ENCODE peak calls at places on chromosome 1, in eight cellular contexts. One of them, this sample, is unnamed. For H3K9me3, the result is how much of the 10 kb centered on the place peaks cover.

GRCh38 chr1:147840909-147841308 is 61.7 kb upstream of the GJA8 start:
- DNase-seq in heart left ventricle: no peak
- DNase-seq in tibial nerve: no peak
- DNase-seq in GM12878: no peak
- DNase-seq in IMR-90: peak
- DNase-seq in suprapubic skin: no peak
- DNase-seq in K562: peak
- DNase-seq in A549: peak
- DNase-seq in this sample: no peak

GRCh38 chr1:176374967-176375569 is 87.9 kb upstream of the PAPPA2 start:
- DNase-seq in heart left ventricle: peak
- DNase-seq in tibial nerve: peak
- DNase-seq in GM12878: no peak
- DNase-seq in IMR-90: peak
- DNase-seq in suprapubic skin: peak
- DNase-seq in K562: peak
- DNase-seq in A549: peak
- DNase-seq in this sample: peak

GRCh38 chr1:101181930-101182329 is 54.9 kb upstream of the S1PR1 start:
- DNase-seq in heart left ventricle: no peak
- DNase-seq in tibial nerve: no peak
- DNase-seq in GM12878: no peak
- DNase-seq in IMR-90: peak
- DNase-seq in suprapubic skin: no peak
- DNase-seq in K562: no peak
- DNase-seq in A549: no peak
- DNase-seq in this sample: no peak

GRCh38 chr1:71861022-71861421 is 421.3 kb downstream of the NEGR1 start:
- DNase-seq in heart left ventricle: no peak
- DNase-seq in tibial nerve: no peak
- DNase-seq in GM12878: no peak
- DNase-seq in IMR-90: peak
- DNase-seq in suprapubic skin: no peak
- DNase-seq in K562: no peak
- DNase-seq in A549: no peak
- DNase-seq in this sample: no peak

GRCh38 chr1:202244841-202245261 is 51.3 kb downstream of the LGR6 start:
- DNase-seq in heart left ventricle: no peak
- DNase-seq in tibial nerve: no peak
- DNase-seq in GM12878: no peak
- DNase-seq in IMR-90: no peak
- DNase-seq in suprapubic skin: peak
- DNase-seq in K562: no peak
- DNase-seq in A549: no peak
- DNase-seq in this sample: no peak

GRCh38 chr1:6868371-6869001 is 83.2 kb downstream of the CAMTA1 start:
- DNase-seq in heart left ventricle: no peak
- DNase-seq in tibial nerve: no peak
- DNase-seq in GM12878: no peak
- DNase-seq in IMR-90: no peak
- DNase-seq in suprapubic skin: no peak
- DNase-seq in K562: no peak
- DNase-seq in A549: no peak
- DNase-seq in this sample: no peak

GRCh38 chr1:38962113-38962512 is 20.5 kb upstream of the RHBDL2 start:
- DNase-seq in heart left ventricle: no peak
- DNase-seq in tibial nerve: no peak
- DNase-seq in GM12878: no peak
- DNase-seq in IMR-90: peak
- DNase-seq in suprapubic skin: no peak
- DNase-seq in K562: no peak
- DNase-seq in A549: peak
- DNase-seq in this sample: no peak

GRCh38 chr1:54850737-54851136 is 36.3 kb downstream of the DHCR24 start:
- DNase-seq in heart left ventricle: no peak
- DNase-seq in tibial nerve: peak
- DNase-seq in GM12878: no peak
- DNase-seq in IMR-90: peak
- DNase-seq in suprapubic skin: no peak
- DNase-seq in K562: no peak
- DNase-seq in A549: no peak
- DNase-seq in this sample: no peak

GRCh38 chr1:4176841-4177240 is 276.8 kb upstream of the C1orf174 start:
- DNase-seq in heart left ventricle: no peak
- DNase-seq in tibial nerve: no peak
- DNase-seq in GM12878: no peak
- DNase-seq in IMR-90: no peak
- DNase-seq in suprapubic skin: peak
- DNase-seq in K562: no peak
- DNase-seq in A549: no peak
- DNase-seq in this sample: no peak

GRCh38 chr1:4178501-4178900 is 278.4 kb upstream of the C1orf174 start:
- DNase-seq in heart left ventricle: no peak
- DNase-seq in tibial nerve: no peak
- DNase-seq in GM12878: no peak
- DNase-seq in IMR-90: no peak
- DNase-seq in suprapubic skin: peak
- DNase-seq in K562: no peak
- DNase-seq in A549: no peak
- DNase-seq in this sample: no peak

GRCh38 chr1:4175566-4176405 is 275.7 kb upstream of the C1orf174 start:
- DNase-seq in heart left ventricle: no peak
- DNase-seq in tibial nerve: no peak
- DNase-seq in GM12878: no peak
- DNase-seq in IMR-90: no peak
- DNase-seq in suprapubic skin: peak
- DNase-seq in K562: no peak
- DNase-seq in A549: no peak
- DNase-seq in this sample: no peak

GRCh38 chr1:4180066-4180735 is 280.1 kb upstream of the C1orf174 start:
- DNase-seq in heart left ventricle: no peak
- DNase-seq in tibial nerve: no peak
- DNase-seq in GM12878: no peak
- DNase-seq in IMR-90: no peak
- DNase-seq in suprapubic skin: peak
- DNase-seq in K562: no peak
- DNase-seq in A549: no peak
- DNase-seq in this sample: no peak

DNA sequence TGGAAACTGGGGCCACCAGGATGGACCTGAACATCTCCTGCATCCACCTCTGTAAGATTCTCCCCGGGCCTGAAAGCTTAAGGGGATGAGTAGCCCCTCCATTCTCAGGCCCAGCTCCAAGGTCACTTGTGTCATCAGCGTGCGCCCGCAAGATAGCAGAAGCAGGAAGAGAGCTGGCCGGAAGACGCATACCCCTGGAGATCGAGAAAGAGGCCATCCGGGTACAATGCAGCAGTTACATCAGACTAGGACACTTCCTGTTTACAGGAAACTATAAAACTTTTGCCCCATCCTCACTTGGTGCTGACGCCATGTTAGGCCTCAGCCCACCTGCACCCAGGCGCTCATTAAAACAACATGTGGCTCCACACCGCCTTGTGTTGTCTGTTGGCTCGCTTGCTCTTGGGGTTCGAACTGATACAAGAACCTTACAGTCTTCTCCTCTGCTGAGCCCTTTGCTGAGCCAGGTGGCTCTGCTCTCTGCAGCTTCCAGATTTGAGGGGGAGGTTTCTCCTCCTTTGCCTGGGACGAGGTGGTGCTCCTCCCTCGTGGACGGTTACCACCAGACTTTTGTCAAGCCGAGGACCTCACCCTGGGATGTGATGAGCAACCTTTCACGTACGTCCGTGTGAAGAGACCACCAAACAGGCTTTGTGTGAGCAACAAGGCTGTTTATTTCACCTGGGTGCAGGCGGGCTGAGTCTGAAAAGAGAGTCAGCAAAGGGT is 277.5 kb upstream of the C1orf174 start:
- DNase-seq in heart left ventricle: no peak
- DNase-seq in tibial nerve: no peak
- DNase-seq in GM12878: no peak
- DNase-seq in IMR-90: no peak
- DNase-seq in suprapubic skin: peak
- DNase-seq in K562: peak
- DNase-seq in A549: no peak
- DNase-seq in this sample: no peak
- H3K9me3 ChIP-seq in heart left ventricle: under half
- H3K9me3 ChIP-seq in tibial nerve: under half
- H3K9me3 ChIP-seq in GM12878: under half
- H3K9me3 ChIP-seq in IMR-90: under half
- H3K9me3 ChIP-seq in suprapubic skin: under half
- H3K9me3 ChIP-seq in K562: under half
- H3K9me3 ChIP-seq in A549: under half
- H3K9me3 ChIP-seq in this sample: under half

DNA sequence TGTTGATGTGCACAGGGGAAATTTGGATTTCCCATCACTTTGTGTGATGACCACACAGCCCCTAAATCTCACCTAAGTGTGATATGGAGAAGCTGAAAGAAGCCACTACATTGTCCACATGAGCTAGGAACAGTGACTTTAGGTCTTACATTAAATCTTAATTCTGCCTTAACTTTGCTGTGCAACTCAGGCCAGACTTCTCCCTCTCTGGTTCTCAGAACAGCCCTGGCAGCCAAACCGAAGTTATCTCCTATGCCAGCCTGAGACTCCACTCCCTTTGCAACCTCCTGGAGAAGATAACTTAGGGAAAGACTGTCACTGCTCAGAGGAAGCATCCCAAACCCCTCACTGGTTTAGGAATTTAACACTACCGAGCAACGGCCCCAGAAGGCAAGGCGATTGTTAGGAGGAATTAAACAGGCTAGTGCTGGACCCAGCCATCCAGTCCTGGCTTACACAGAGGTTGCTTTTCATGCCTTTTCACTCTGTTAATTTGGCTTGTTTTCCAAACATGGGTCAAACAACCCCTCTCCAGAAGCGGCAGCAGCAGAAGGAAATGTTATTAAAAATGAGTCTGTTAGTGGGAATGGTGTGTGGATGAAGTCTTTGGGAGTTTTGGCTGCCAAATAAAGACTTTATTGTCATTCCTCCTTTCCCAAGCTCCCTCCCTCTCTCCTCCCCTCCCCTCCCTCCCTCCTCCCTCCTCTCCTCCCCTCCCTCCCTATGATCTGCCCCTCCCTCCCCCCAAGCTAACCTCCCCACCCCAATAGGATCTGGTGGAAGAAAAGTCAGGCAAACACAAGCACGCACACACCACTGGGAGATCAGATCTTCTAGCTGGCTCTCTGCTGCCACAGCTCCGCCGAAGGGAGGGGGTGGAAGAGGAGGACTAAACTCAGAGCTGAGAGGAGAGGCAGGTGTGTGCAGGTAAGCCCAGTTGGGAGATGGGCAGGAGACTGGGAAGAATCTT is at the start of gene PRELP:
- DNase-seq in heart left ventricle: peak
- DNase-seq in tibial nerve: peak
- DNase-seq in GM12878: no peak
- DNase-seq in IMR-90: peak
- DNase-seq in suprapubic skin: no peak
- DNase-seq in K562: peak
- DNase-seq in A549: peak
- DNase-seq in this sample: peak
- TF ChIP-seq POLR2A in heart left ventricle: peak
- TF ChIP-seq POLR2A in tibial nerve: peak
- TF ChIP-seq POLR2A in GM12878: no peak
- TF ChIP-seq POLR2A in IMR-90: no peak
- TF ChIP-seq POLR2A in suprapubic skin: no peak
- TF ChIP-seq POLR2A in K562: no peak
- TF ChIP-seq POLR2A in A549: no peak
- TF ChIP-seq POLR2A in this sample: peak

GRCh38 chr1:2829846-2830615 is 28.5 kb upstream of the TTC34 start:
- DNase-seq in heart left ventricle: no peak
- DNase-seq in tibial nerve: no peak
- DNase-seq in GM12878: no peak
- DNase-seq in IMR-90: no peak
- DNase-seq in suprapubic skin: no peak
- DNase-seq in K562: no peak
- DNase-seq in A549: no peak
- DNase-seq in this sample: no peak

GRCh38 chr1:2831596-2832212 is 30.2 kb upstream of the TTC34 start:
- DNase-seq in heart left ventricle: no peak
- DNase-seq in tibial nerve: no peak
- DNase-seq in GM12878: no peak
- DNase-seq in IMR-90: no peak
- DNase-seq in suprapubic skin: no peak
- DNase-seq in K562: no peak
- DNase-seq in A549: no peak
- DNase-seq in this sample: no peak

GRCh38 chr1:2828586-2829250 is 27.2 kb upstream of the TTC34 start:
- DNase-seq in heart left ventricle: no peak
- DNase-seq in tibial nerve: no peak
- DNase-seq in GM12878: no peak
- DNase-seq in IMR-90: no peak
- DNase-seq in suprapubic skin: no peak
- DNase-seq in K562: no peak
- DNase-seq in A549: no peak
- DNase-seq in this sample: no peak

GRCh38 chr1:2832506-2833453 is 31.3 kb upstream of the TTC34 start:
- DNase-seq in heart left ventricle: no peak
- DNase-seq in tibial nerve: no peak
- DNase-seq in GM12878: no peak
- DNase-seq in IMR-90: no peak
- DNase-seq in suprapubic skin: no peak
- DNase-seq in K562: no peak
- DNase-seq in A549: no peak
- DNase-seq in this sample: no peak

GRCh38 chr1:2830761-2831425 is 29.4 kb upstream of the TTC34 start:
- DNase-seq in heart left ventricle: no peak
- DNase-seq in tibial nerve: no peak
- DNase-seq in GM12878: no peak
- DNase-seq in IMR-90: no peak
- DNase-seq in suprapubic skin: no peak
- DNase-seq in K562: no peak
- DNase-seq in A549: no peak
- DNase-seq in this sample: no peak
- H3K9me3 ChIP-seq in heart left ventricle: under half
- H3K9me3 ChIP-seq in tibial nerve: under half
- H3K9me3 ChIP-seq in GM12878: under half
- H3K9me3 ChIP-seq in IMR-90: half or more
- H3K9me3 ChIP-seq in suprapubic skin: under half
- H3K9me3 ChIP-seq in K562: under half
- H3K9me3 ChIP-seq in A549: under half
- H3K9me3 ChIP-seq in this sample: under half

DNA sequence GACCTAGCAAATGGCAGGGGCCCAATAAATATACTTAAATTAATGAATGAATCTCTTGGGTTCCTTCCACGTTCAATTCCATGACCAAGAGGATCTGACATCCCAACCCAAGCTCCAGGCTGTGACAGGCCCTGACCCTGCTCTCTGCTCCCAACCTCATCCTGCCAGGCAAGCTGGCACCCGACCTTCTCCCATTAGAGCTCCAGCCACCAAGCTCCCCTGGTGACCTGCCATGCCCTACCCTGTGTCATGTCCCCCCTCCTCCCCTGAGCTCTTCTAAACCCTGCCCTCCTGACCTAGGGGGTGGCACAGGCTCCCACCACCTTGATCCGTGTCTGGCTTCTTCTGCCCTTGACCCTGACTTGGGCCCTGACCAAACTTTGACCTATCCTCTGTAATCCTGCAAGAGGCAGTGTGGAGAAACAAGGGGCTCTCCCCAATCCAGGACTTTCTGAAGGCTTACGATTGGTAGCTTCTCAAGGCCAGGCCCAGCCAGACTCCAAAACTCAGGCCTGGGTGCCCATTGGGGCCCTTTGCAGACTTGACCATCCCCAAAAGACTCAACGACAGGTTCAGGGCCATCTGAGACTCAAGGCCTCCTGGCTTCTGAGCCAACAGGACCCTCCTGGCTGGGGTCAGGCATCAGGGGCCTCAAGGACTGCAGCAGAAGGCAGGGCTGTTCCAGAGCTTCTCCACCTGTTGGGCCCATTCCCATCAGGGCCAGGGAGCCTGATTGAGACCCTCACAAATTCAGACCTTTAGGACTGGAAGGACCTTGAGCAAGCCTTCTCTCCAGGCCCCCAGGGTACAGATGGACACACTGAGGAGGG is 249.0 kb downstream of the PTPRU start:
- DNase-seq in heart left ventricle: no peak
- DNase-seq in tibial nerve: no peak
- DNase-seq in GM12878: no peak
- DNase-seq in IMR-90: no peak
- DNase-seq in suprapubic skin: peak
- DNase-seq in K562: no peak
- DNase-seq in A549: no peak
- DNase-seq in this sample: no peak
- TF ChIP-seq POLR2A in heart left ventricle: no peak
- TF ChIP-seq POLR2A in tibial nerve: no peak
- TF ChIP-seq POLR2A in GM12878: no peak
- TF ChIP-seq POLR2A in IMR-90: no peak
- TF ChIP-seq POLR2A in suprapubic skin: no peak
- TF ChIP-seq POLR2A in K562: no peak
- TF ChIP-seq POLR2A in A549: no peak
- TF ChIP-seq POLR2A in this sample: no peak